ENCODE peak calls at places on chromosome 5, in seven cellular contexts. One of them, this sample, is unnamed.

GRCh38 chr5:124057815-124058231 is 545.8 kb downstream of the CSNK1G3 start:
- DNase-seq in stimulated activated CD4-positive, alpha-beta T cell treated with anti-CD3 and anti-CD28 coated beads, Interleukin-15, amount 100 ng/mL, for 48 hours: no peak
- DNase-seq in right cardiac atrium: no peak
- DNase-seq in HL-60: no peak
- DNase-seq in ELF-1: no peak
- DNase-seq in M059J: no peak
- DNase-seq in stimulated activated CD8-positive, alpha-beta memory T cell treated with anti-CD3 and anti-CD28 coated beads, Interleukin-2, amount 100 ng/mL, for 1 hour: no peak
- DNase-seq in this sample: peak

GRCh38 chr5:39775458-39776365 is 350.9 kb upstream of the DAB2 start:
- DNase-seq in stimulated activated CD4-positive, alpha-beta T cell treated with anti-CD3 and anti-CD28 coated beads, Interleukin-15, amount 100 ng/mL, for 48 hours: no peak
- DNase-seq in right cardiac atrium: no peak
- DNase-seq in HL-60: no peak
- DNase-seq in ELF-1: no peak
- DNase-seq in M059J: peak
- DNase-seq in stimulated activated CD8-positive, alpha-beta memory T cell treated with anti-CD3 and anti-CD28 coated beads, Interleukin-2, amount 100 ng/mL, for 1 hour: no peak
- DNase-seq in this sample: no peak

GRCh38 chr5:141848771-141849370 is 29.3 kb downstream of the PCDH1 start:
- DNase-seq in stimulated activated CD4-positive, alpha-beta T cell treated with anti-CD3 and anti-CD28 coated beads, Interleukin-15, amount 100 ng/mL, for 48 hours: peak
- DNase-seq in right cardiac atrium: peak
- DNase-seq in HL-60: no peak
- DNase-seq in ELF-1: peak
- DNase-seq in M059J: peak
- DNase-seq in stimulated activated CD8-positive, alpha-beta memory T cell treated with anti-CD3 and anti-CD28 coated beads, Interleukin-2, amount 100 ng/mL, for 1 hour: no peak
- DNase-seq in this sample: no peak

GRCh38 chr5:129243058-129243457 is 148.5 kb downstream of the ISOC1 start:
- DNase-seq in stimulated activated CD4-positive, alpha-beta T cell treated with anti-CD3 and anti-CD28 coated beads, Interleukin-15, amount 100 ng/mL, for 48 hours: no peak
- DNase-seq in right cardiac atrium: no peak
- DNase-seq in HL-60: no peak
- DNase-seq in ELF-1: no peak
- DNase-seq in M059J: no peak
- DNase-seq in stimulated activated CD8-positive, alpha-beta memory T cell treated with anti-CD3 and anti-CD28 coated beads, Interleukin-2, amount 100 ng/mL, for 1 hour: no peak
- DNase-seq in this sample: no peak

GRCh38 chr5:178490935-178491632 is 99.1 kb downstream of the COL23A1 start:
- DNase-seq in stimulated activated CD4-positive, alpha-beta T cell treated with anti-CD3 and anti-CD28 coated beads, Interleukin-15, amount 100 ng/mL, for 48 hours: no peak
- DNase-seq in right cardiac atrium: no peak
- DNase-seq in HL-60: peak
- DNase-seq in ELF-1: no peak
- DNase-seq in M059J: no peak
- DNase-seq in stimulated activated CD8-positive, alpha-beta memory T cell treated with anti-CD3 and anti-CD28 coated beads, Interleukin-2, amount 100 ng/mL, for 1 hour: no peak
- DNase-seq in this sample: no peak

GRCh38 chr5:161804263-161804662 is 43.7 kb upstream of the GABRA1 start:
- DNase-seq in stimulated activated CD4-positive, alpha-beta T cell treated with anti-CD3 and anti-CD28 coated beads, Interleukin-15, amount 100 ng/mL, for 48 hours: no peak
- DNase-seq in right cardiac atrium: no peak
- DNase-seq in HL-60: no peak
- DNase-seq in ELF-1: no peak
- DNase-seq in M059J: no peak
- DNase-seq in stimulated activated CD8-positive, alpha-beta memory T cell treated with anti-CD3 and anti-CD28 coated beads, Interleukin-2, amount 100 ng/mL, for 1 hour: no peak
- DNase-seq in this sample: no peak

GRCh38 chr5:141877478-141878185 is 578 bp downstream of the PCDH1 start:
- DNase-seq in stimulated activated CD4-positive, alpha-beta T cell treated with anti-CD3 and anti-CD28 coated beads, Interleukin-15, amount 100 ng/mL, for 48 hours: no peak
- DNase-seq in right cardiac atrium: peak
- DNase-seq in HL-60: no peak
- DNase-seq in ELF-1: peak
- DNase-seq in M059J: peak
- DNase-seq in stimulated activated CD8-positive, alpha-beta memory T cell treated with anti-CD3 and anti-CD28 coated beads, Interleukin-2, amount 100 ng/mL, for 1 hour: no peak
- DNase-seq in this sample: peak

GRCh38 chr5:61617039-61617438 is 285.0 kb downstream of the ZSWIM6 start:
- DNase-seq in stimulated activated CD4-positive, alpha-beta T cell treated with anti-CD3 and anti-CD28 coated beads, Interleukin-15, amount 100 ng/mL, for 48 hours: no peak
- DNase-seq in right cardiac atrium: no peak
- DNase-seq in HL-60: no peak
- DNase-seq in ELF-1: no peak
- DNase-seq in M059J: peak
- DNase-seq in stimulated activated CD8-positive, alpha-beta memory T cell treated with anti-CD3 and anti-CD28 coated beads, Interleukin-2, amount 100 ng/mL, for 1 hour: no peak
- DNase-seq in this sample: no peak

This sample was measured in cerebellum.